ENCODE peak calls at places on chromosome 15, in seven cellular contexts. T, U, X, M, A, N and F are unnamed samples.

GRCh38 chr15:84766461-84767005 is 18.1 kb downstream of the ZNF592 start:
- DNase-seq in N (no peak), U (no peak), X (no peak), A (no peak), T (no peak), M (no peak), F (no peak)

GRCh38 chr15:75732206-75732808 is 19.7 kb upstream of the CSPG4 start:
- DNase-seq in T (no peak), N (peak), X (no peak), U (no peak), A (no peak), M (no peak), F (no peak)

GRCh38 chr15:31439328-31439727 is 112.7 kb downstream of the KLF13 start:
- DNase-seq in N (peak), T (no peak), X (peak), U (no peak), M (no peak), A (no peak), F (no peak)

GRCh38 chr15:63329567-63330350 is 51.9 kb downstream of the CA12 start:
- DNase-seq in U (no peak), N (no peak), T (no peak), X (no peak), A (no peak), M (no peak), F (no peak)

GRCh38 chr15:79209690-79210089 is 72.8 kb upstream of the ANKRD34C start:
- DNase-seq in X (no peak), T (no peak), A (no peak), M (no peak), N (peak), U (no peak), F (no peak)

GRCh38 chr15:71186971-71187960 is 72.0 kb downstream of the THSD4 start:
- DNase-seq in A (no peak), U (no peak), X (no peak), N (no peak), M (no peak), T (no peak), F (no peak)

GRCh38 chr15:48332642-48333034 is 1.4 kb downstream of the DUT start:
- DNase-seq in X (no peak), U (no peak), M (no peak), N (no peak), A (no peak), T (no peak), F (no peak)

GRCh38 chr15:85750319-85750806 is 44.4 kb downstream of the KLHL25 start:
- DNase-seq in M (peak), T (no peak), U (peak), N (no peak), X (no peak), A (no peak), F (no peak)

GRCh38 chr15:69557340-69558137 is 104.9 kb downstream of the RPLP1 start:
- DNase-seq in M (peak), U (peak), X (no peak), A (no peak), T (peak), N (no peak), F (no peak)

GRCh38 chr15:73900129-73900712 is 26.0 kb upstream of the LOXL1 start:
- DNase-seq in X (no peak), M (no peak), T (no peak), A (no peak), N (no peak), U (no peak), F (no peak)

GRCh38 chr15:101376615-101377395 is 81.8 kb upstream of the SNRPA1 start:
- DNase-seq in N (no peak), A (no peak), M (no peak), T (no peak), X (no peak), U (no peak), F (no peak)

GRCh38 chr15:45637552-45638033 is 2.8 kb downstream of the SQOR start:
- DNase-seq in A (no peak), X (peak), M (peak), T (no peak), N (peak), U (peak), F (peak)

GRCh38 chr15:77461486-77461885 is 40.8 kb downstream of the HMG20A start:
- DNase-seq in T (no peak), N (no peak), A (no peak), M (no peak), U (no peak), X (no peak), F (no peak)

GRCh38 chr15:88187195-88187594 is 69.3 kb downstream of the NTRK3 start:
- DNase-seq in A (no peak), X (no peak), T (peak), M (no peak), U (no peak), N (no peak), F (no peak)

GRCh38 chr15:77148191-77148590 is 77.3 kb upstream of the TSPAN3 start:
- DNase-seq in N (no peak), U (no peak), A (no peak), X (no peak), T (no peak), M (no peak), F (no peak)